ENCODE peak calls at places on chromosomes 2 and 18, in six cellular contexts. One of them, this sample, is unnamed.

GRCh38 chr18:26225022-26225693 is 1.1 kb upstream of the TAF4B start:
- DNase-seq in brain microvascular endothelial cell: no peak
- DNase-seq in neural progenitor cell: peak; percentile 18
- DNase-seq in Karpas-422: no peak
- DNase-seq in body of pancreas: no peak
- DNase-seq in astrocyte: no peak
- DNase-seq in this sample: no peak

GRCh38 chr2:7026740-7027139 is 109.5 kb downstream of the RNF144A start:
- DNase-seq in brain microvascular endothelial cell: no peak
- DNase-seq in neural progenitor cell: no peak
- DNase-seq in Karpas-422: no peak
- DNase-seq in body of pancreas: no peak
- DNase-seq in astrocyte: no peak
- DNase-seq in this sample: no peak

GRCh38 chr2:16244153-16244965 is 304.0 kb downstream of the MYCN start:
- DNase-seq in brain microvascular endothelial cell: no peak
- DNase-seq in neural progenitor cell: no peak
- DNase-seq in Karpas-422: no peak
- DNase-seq in body of pancreas: no peak
- DNase-seq in astrocyte: no peak
- DNase-seq in this sample: no peak

GRCh38 chr2:98806266-98806697 is 75.3 kb upstream of the MGAT4A start:
- DNase-seq in brain microvascular endothelial cell: no peak
- DNase-seq in neural progenitor cell: no peak
- DNase-seq in Karpas-422: no peak
- DNase-seq in body of pancreas: peak; percentile 93
- DNase-seq in astrocyte: peak; percentile 4
- DNase-seq in this sample: no peak

GRCh38 chr18:66440433-66440832 is 163.5 kb downstream of the CDH19 start:
- DNase-seq in brain microvascular endothelial cell: no peak
- DNase-seq in neural progenitor cell: no peak
- DNase-seq in Karpas-422: no peak
- DNase-seq in body of pancreas: no peak
- DNase-seq in astrocyte: no peak
- DNase-seq in this sample: no peak

GRCh38 chr2:151032741-151033152 is 228.9 kb downstream of the RBM43 start:
- DNase-seq in brain microvascular endothelial cell: peak; percentile 38
- DNase-seq in neural progenitor cell: no peak
- DNase-seq in Karpas-422: no peak
- DNase-seq in body of pancreas: no peak
- DNase-seq in astrocyte: peak; percentile 94
- DNase-seq in this sample: no peak

GRCh38 chr2:177983183-177983788 is 89.3 kb downstream of the PDE11A start:
- DNase-seq in brain microvascular endothelial cell: peak; percentile 52
- DNase-seq in neural progenitor cell: peak; percentile 69
- DNase-seq in Karpas-422: peak; percentile 75
- DNase-seq in body of pancreas: peak; percentile 61
- DNase-seq in astrocyte: peak; percentile 42
- DNase-seq in this sample: peak; percentile 48

GRCh38 chr2:200944467-200945394 is 18.7 kb downstream of the ORC2 start:
- DNase-seq in brain microvascular endothelial cell: peak; percentile 95
- DNase-seq in neural progenitor cell: no peak
- DNase-seq in Karpas-422: no peak
- DNase-seq in body of pancreas: no peak
- DNase-seq in astrocyte: peak; percentile 83
- DNase-seq in this sample: no peak

GRCh38 chr18:60534539-60534938 is 162.0 kb upstream of the MC4R start:
- DNase-seq in brain microvascular endothelial cell: peak; percentile 41
- DNase-seq in neural progenitor cell: no peak
- DNase-seq in Karpas-422: no peak
- DNase-seq in body of pancreas: no peak
- DNase-seq in astrocyte: peak; percentile 69
- DNase-seq in this sample: no peak

GRCh38 chr18:44938396-44939036 is 257.8 kb downstream of the SETBP1 start:
- DNase-seq in brain microvascular endothelial cell: no peak
- DNase-seq in neural progenitor cell: peak; percentile 48
- DNase-seq in Karpas-422: no peak
- DNase-seq in body of pancreas: peak; percentile 61
- DNase-seq in astrocyte: no peak
- DNase-seq in this sample: peak; percentile 30

GRCh38 chr2:20421988-20422678 is 24.7 kb upstream of the RHOB start:
- DNase-seq in brain microvascular endothelial cell: peak; percentile 46
- DNase-seq in neural progenitor cell: no peak
- DNase-seq in Karpas-422: no peak
- DNase-seq in body of pancreas: peak; percentile 98
- DNase-seq in astrocyte: peak; percentile 79
- DNase-seq in this sample: no peak

DNA sequence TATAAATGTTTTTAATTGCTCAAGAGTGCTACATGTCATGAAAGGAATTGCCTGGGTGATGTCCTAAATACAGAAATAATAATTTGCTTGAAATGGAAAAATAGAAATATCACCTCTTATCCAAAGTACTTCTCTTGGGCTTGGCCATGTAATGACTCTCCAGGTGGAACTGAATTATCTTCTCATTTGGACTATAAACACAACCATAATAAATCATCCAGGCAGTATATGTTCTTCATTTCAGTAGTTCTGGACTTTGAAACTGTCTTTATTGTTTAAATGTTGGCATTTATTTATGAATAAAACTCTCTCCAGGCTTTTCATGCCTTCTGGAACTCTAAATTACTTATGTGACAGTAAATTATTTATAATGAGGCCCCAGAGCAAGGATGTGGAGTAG is 40.5 kb downstream of the OXER1 start:
- DNase-seq in brain microvascular endothelial cell: no peak
- DNase-seq in neural progenitor cell: no peak
- DNase-seq in Karpas-422: no peak
- DNase-seq in body of pancreas: no peak
- DNase-seq in astrocyte: no peak
- DNase-seq in this sample: no peak
- H3K36me3 ChIP-seq in brain microvascular endothelial cell: no peaks in the 10 kb centered on the region
- H3K36me3 ChIP-seq in neural progenitor cell: no peaks in the 10 kb centered on the region
- H3K36me3 ChIP-seq in Karpas-422: peaks cover 48% of the 10 kb centered on the region
- H3K36me3 ChIP-seq in body of pancreas: no peaks in the 10 kb centered on the region
- H3K36me3 ChIP-seq in astrocyte: no peaks in the 10 kb centered on the region
- H3K36me3 ChIP-seq in this sample: no peaks in the 10 kb centered on the region

DNA sequence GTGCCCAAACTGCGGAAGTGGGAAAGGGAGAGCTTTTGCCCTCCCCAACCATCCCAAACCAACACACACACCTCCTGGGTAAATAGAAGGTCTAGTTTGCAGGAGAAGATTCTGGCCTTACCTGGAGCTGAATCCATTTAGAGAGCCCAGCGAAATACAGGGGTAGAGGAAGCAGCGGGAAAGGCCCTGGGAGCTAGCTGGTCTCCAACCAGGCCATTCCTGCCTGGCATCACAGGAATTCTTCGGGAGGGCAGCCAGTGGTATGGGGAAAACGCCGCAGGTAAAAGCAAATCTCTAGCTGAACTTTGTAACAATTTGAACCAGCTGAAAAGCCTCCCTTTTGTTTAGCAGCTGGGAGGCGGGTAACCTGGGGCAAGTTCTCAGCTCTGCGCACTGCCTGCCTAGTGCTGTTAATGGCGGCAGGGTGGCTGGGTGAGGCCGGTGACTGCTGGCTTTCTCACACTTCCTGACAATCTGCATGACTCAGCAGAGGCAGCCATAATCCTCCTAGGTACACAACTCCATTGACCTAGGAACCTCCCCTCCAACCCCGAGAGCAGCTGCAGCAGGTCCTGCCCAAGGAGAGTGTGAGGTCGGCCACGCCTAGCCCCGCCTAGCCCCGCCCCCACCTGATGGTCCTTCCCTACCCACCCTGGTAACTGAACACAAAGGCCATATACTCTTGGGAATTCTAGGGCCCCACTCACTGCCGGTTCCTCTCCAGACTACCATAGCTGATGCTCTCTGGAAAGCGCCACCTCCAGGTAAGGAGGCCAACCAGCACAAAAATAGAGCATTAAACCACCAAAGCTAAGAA is 483.8 kb upstream of the REG3G start:
- DNase-seq in brain microvascular endothelial cell: no peak
- DNase-seq in neural progenitor cell: no peak
- DNase-seq in Karpas-422: no peak
- DNase-seq in body of pancreas: no peak
- DNase-seq in astrocyte: no peak
- DNase-seq in this sample: no peak
- H3K4me3 ChIP-seq in brain microvascular endothelial cell: no peak overlapping the region
- H3K4me3 ChIP-seq in neural progenitor cell: no peak overlapping the region
- H3K4me3 ChIP-seq in Karpas-422: no peak overlapping the region
- H3K4me3 ChIP-seq in body of pancreas: no peak overlapping the region
- H3K4me3 ChIP-seq in astrocyte: no peak overlapping the region
- H3K4me3 ChIP-seq in this sample: peak overlapping the region; percentile 2

GRCh38 chr2:219027511-219028055 is 13.7 kb downstream of the CFAP65 start:
- DNase-seq in brain microvascular endothelial cell: no peak
- DNase-seq in neural progenitor cell: no peak
- DNase-seq in Karpas-422: no peak
- DNase-seq in body of pancreas: no peak
- DNase-seq in astrocyte: no peak
- DNase-seq in this sample: no peak
- H3K27me3 ChIP-seq in brain microvascular endothelial cell: peaks cover 5% of the 10 kb centered on the region
- H3K27me3 ChIP-seq in neural progenitor cell: peaks cover 5% of the 10 kb centered on the region
- H3K27me3 ChIP-seq in Karpas-422: no peaks in the 10 kb centered on the region
- H3K27me3 ChIP-seq in body of pancreas: no peaks in the 10 kb centered on the region
- H3K27me3 ChIP-seq in astrocyte: peaks cover 11% of the 10 kb centered on the region
- H3K27me3 ChIP-seq in this sample: no peaks in the 10 kb centered on the region

GRCh38 chr2:238173692-238174091 is 14.9 kb downstream of the ERFE start:
- DNase-seq in brain microvascular endothelial cell: no peak
- DNase-seq in neural progenitor cell: no peak
- DNase-seq in Karpas-422: no peak
- DNase-seq in body of pancreas: no peak
- DNase-seq in astrocyte: no peak
- DNase-seq in this sample: peak; percentile 71

GRCh38 chr2:238176565-238176964 is 17.8 kb downstream of the ERFE start:
- DNase-seq in brain microvascular endothelial cell: no peak
- DNase-seq in neural progenitor cell: no peak
- DNase-seq in Karpas-422: no peak
- DNase-seq in body of pancreas: no peak
- DNase-seq in astrocyte: no peak
- DNase-seq in this sample: no peak

GRCh38 chr2:238172439-238172838 is 13.7 kb downstream of the ERFE start:
- DNase-seq in brain microvascular endothelial cell: no peak
- DNase-seq in neural progenitor cell: no peak
- DNase-seq in Karpas-422: no peak
- DNase-seq in body of pancreas: no peak
- DNase-seq in astrocyte: no peak
- DNase-seq in this sample: no peak

GRCh38 chr2:238174291-238174690 is 15.5 kb downstream of the ERFE start:
- DNase-seq in brain microvascular endothelial cell: no peak
- DNase-seq in neural progenitor cell: no peak
- DNase-seq in Karpas-422: no peak
- DNase-seq in body of pancreas: no peak
- DNase-seq in astrocyte: no peak
- DNase-seq in this sample: no peak

GRCh38 chr2:238174701-238175100 is 15.9 kb downstream of the ERFE start:
- DNase-seq in brain microvascular endothelial cell: no peak
- DNase-seq in neural progenitor cell: no peak
- DNase-seq in Karpas-422: no peak
- DNase-seq in body of pancreas: no peak
- DNase-seq in astrocyte: no peak
- DNase-seq in this sample: no peak
- H3K36me3 ChIP-seq in brain microvascular endothelial cell: peaks cover 51% of the 10 kb centered on the region
- H3K36me3 ChIP-seq in neural progenitor cell: peaks cover 6% of the 10 kb centered on the region
- H3K36me3 ChIP-seq in Karpas-422: peaks cover 55% of the 10 kb centered on the region
- H3K36me3 ChIP-seq in body of pancreas: no peaks in the 10 kb centered on the region
- H3K36me3 ChIP-seq in astrocyte: peaks cover 50% of the 10 kb centered on the region
- H3K36me3 ChIP-seq in this sample: peaks cover 9% of the 10 kb centered on the region

GRCh38 chr2:209872675-209873074 is 101.0 kb downstream of the UNC80 start:
- DNase-seq in brain microvascular endothelial cell: peak; percentile 35
- DNase-seq in neural progenitor cell: peak; percentile 91
- DNase-seq in Karpas-422: no peak
- DNase-seq in body of pancreas: peak; percentile 34
- DNase-seq in astrocyte: peak; percentile 79
- DNase-seq in this sample: peak; percentile 48
- H3K4me3 ChIP-seq in brain microvascular endothelial cell: no peak overlapping the region
- H3K4me3 ChIP-seq in neural progenitor cell: no peak overlapping the region
- H3K4me3 ChIP-seq in Karpas-422: no peak overlapping the region
- H3K4me3 ChIP-seq in body of pancreas: no peak overlapping the region
- H3K4me3 ChIP-seq in astrocyte: peak overlapping the region; percentile 29
- H3K4me3 ChIP-seq in this sample: no peak overlapping the region

GRCh38 chr18:55090566-55091187 is 131.4 kb upstream of the CCDC68 start:
- DNase-seq in brain microvascular endothelial cell: peak; percentile 20
- DNase-seq in neural progenitor cell: no peak
- DNase-seq in Karpas-422: no peak
- DNase-seq in body of pancreas: no peak
- DNase-seq in astrocyte: peak; percentile 62
- DNase-seq in this sample: no peak

GRCh38 chr18:55093808-55094207 is 134.5 kb upstream of the CCDC68 start:
- DNase-seq in brain microvascular endothelial cell: no peak
- DNase-seq in neural progenitor cell: no peak
- DNase-seq in Karpas-422: no peak
- DNase-seq in body of pancreas: no peak
- DNase-seq in astrocyte: no peak
- DNase-seq in this sample: no peak

GRCh38 chr18:55093295-55093694 is 134.0 kb upstream of the CCDC68 start:
- DNase-seq in brain microvascular endothelial cell: no peak
- DNase-seq in neural progenitor cell: no peak
- DNase-seq in Karpas-422: no peak
- DNase-seq in body of pancreas: no peak
- DNase-seq in astrocyte: no peak
- DNase-seq in this sample: no peak

GRCh38 chr18:55089595-55089994 is 130.3 kb upstream of the CCDC68 start:
- DNase-seq in brain microvascular endothelial cell: no peak
- DNase-seq in neural progenitor cell: no peak
- DNase-seq in Karpas-422: no peak
- DNase-seq in body of pancreas: no peak
- DNase-seq in astrocyte: no peak
- DNase-seq in this sample: no peak

GRCh38 chr18:55092166-55092565 is 132.9 kb upstream of the CCDC68 start:
- DNase-seq in brain microvascular endothelial cell: no peak
- DNase-seq in neural progenitor cell: no peak
- DNase-seq in Karpas-422: no peak
- DNase-seq in body of pancreas: no peak
- DNase-seq in astrocyte: no peak
- DNase-seq in this sample: no peak
- H3K27me3 ChIP-seq in brain microvascular endothelial cell: no peaks in the 10 kb centered on the region
- H3K27me3 ChIP-seq in neural progenitor cell: no peaks in the 10 kb centered on the region
- H3K27me3 ChIP-seq in Karpas-422: no peaks in the 10 kb centered on the region
- H3K27me3 ChIP-seq in body of pancreas: no peaks in the 10 kb centered on the region
- H3K27me3 ChIP-seq in astrocyte: no peaks in the 10 kb centered on the region
- H3K27me3 ChIP-seq in this sample: no peaks in the 10 kb centered on the region

This sample was measured in H7.